ENCODE peak calls at places on chromosomes 5 and 9, in six cellular contexts. W is H9, K is IMR-90, I is neuronal stem cell, V is H1, Z is mesenchymal stem cell. D is an unnamed sample.

GRCh38 chr5:125961150-125961549 is 462.1 kb upstream of the GRAMD2B start:
- DNase-seq in W (no peak), K (no peak), I (no peak), V (no peak), Z (no peak), D (no peak)

GRCh38 chr9:16191691-16192402 is 639.0 kb downstream of the CCDC171 start:
- DNase-seq in W (peak), K (peak), I (peak), V (peak), Z (peak), D (peak)

GRCh38 chr5:113283558-113283957 is 151.2 kb downstream of the TSSK1B start:
- DNase-seq in W (no peak), K (no peak), I (no peak), V (no peak), Z (no peak), D (no peak)

GRCh38 chr9:21750021-21750735 is 52.3 kb upstream of the MTAP start:
- DNase-seq in W (no peak), K (no peak), I (no peak), V (no peak), Z (no peak), D (no peak)

GRCh38 chr9:95284152-95284551 is 33.4 kb downstream of the FANCC start:
- DNase-seq in W (no peak), K (peak), I (no peak), V (no peak), Z (peak), D (no peak)

GRCh38 chr9:3893519-3893918 is 367.7 kb upstream of the RFX3 start:
- DNase-seq in W (no peak), K (no peak), I (no peak), V (no peak), Z (no peak), D (peak)

GRCh38 chr9:93945400-93946337 is 9.5 kb downstream of the BARX1 start:
- DNase-seq in W (no peak), K (no peak), I (no peak), V (no peak), Z (no peak), D (no peak)

GRCh38 chr5:111512026-111512405 is 319 bp downstream of the STARD4 start:
- DNase-seq in W (no peak), K (peak), I (no peak), V (no peak), Z (peak), D (peak)

GRCh38 chr5:52710972-52711596 is 76.6 kb upstream of the ITGA1 start:
- DNase-seq in W (no peak), K (no peak), I (no peak), V (no peak), Z (peak), D (no peak)

GRCh38 chr9:131738838-131739191 is 1.1 kb downstream of the RAPGEF1 start:
- DNase-seq in W (peak), K (no peak), I (no peak), V (peak), Z (no peak), D (peak)

GRCh38 chr9:89613912-89614311 is 9.1 kb downstream of the GADD45G start:
- DNase-seq in W (no peak), K (no peak), I (no peak), V (no peak), Z (no peak), D (no peak)

GRCh38 chr5:10500669-10501068 is 59.0 kb downstream of the ROPN1L start:
- DNase-seq in W (no peak), K (no peak), I (no peak), V (no peak), Z (no peak), D (no peak)

GRCh38 chr5:6686916-6687409 is 26.3 kb upstream of the TENT4A start:
- DNase-seq in W (peak), K (peak), I (peak), V (no peak), Z (peak), D (peak)

GRCh38 chr5:56264417-56265025 is 31.4 kb upstream of the ANKRD55 start:
- DNase-seq in W (peak), K (peak), I (peak), V (peak), Z (peak), D (peak)

GRCh38 chr5:141742866-141743651 is 61.0 kb upstream of the ARAP3 start:
- DNase-seq in W (peak), K (peak), I (peak), V (peak), Z (peak), D (peak)

GRCh38 chr5:123091258-123091987 is 2.4 kb downstream of the PRDM6 start:
- DNase-seq in W (no peak), K (peak), I (no peak), V (no peak), Z (peak), D (peak)

GRCh38 chr5:119315516-119315949 is 40.3 kb upstream of the TNFAIP8 start:
- DNase-seq in W (no peak), K (no peak), I (no peak), V (no peak), Z (no peak), D (peak)

DNA sequence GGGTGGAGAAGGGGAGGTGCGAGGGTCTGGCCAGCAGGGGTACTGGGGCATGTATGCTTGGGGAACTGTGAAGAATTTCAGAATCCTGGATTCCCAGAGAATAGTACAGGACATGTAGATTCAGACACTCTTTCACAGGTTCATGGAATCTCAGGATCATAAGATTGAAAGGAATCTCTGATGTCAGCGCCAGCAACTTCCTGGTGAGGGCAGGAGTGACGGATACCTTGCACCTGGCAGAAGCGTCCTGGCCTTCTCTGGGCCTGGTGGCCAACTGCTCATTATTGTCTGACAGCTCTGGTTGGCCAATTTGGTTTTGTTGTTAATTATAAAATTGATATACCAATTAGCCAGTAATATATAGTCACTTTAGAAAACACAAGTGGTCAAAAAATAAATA is 6.9 kb downstream of the GM2A start:
- DNase-seq in W (no peak), K (no peak), I (no peak), V (no peak), Z (no peak), D (no peak)
- H2AK5ac ChIP-seq in W (no peak), K (no peak), I (no peak), V (no peak), Z (no peak), D (no peak)

GRCh38 chr5:160119142-160119904 is at the start of gene PWWP2A:
- DNase-seq in W (peak), K (peak), I (peak), V (peak), Z (peak), D (peak)

GRCh38 chr5:160119905-160120266 is 636 bp upstream of the PWWP2A start:
- DNase-seq in W (no peak), K (no peak), I (no peak), V (no peak), Z (no peak), D (no peak)

GRCh38 chr5:160116991-160117390 is 2.3 kb downstream of the PWWP2A start:
- DNase-seq in W (no peak), K (no peak), I (no peak), V (no peak), Z (no peak), D (no peak)

DNA sequence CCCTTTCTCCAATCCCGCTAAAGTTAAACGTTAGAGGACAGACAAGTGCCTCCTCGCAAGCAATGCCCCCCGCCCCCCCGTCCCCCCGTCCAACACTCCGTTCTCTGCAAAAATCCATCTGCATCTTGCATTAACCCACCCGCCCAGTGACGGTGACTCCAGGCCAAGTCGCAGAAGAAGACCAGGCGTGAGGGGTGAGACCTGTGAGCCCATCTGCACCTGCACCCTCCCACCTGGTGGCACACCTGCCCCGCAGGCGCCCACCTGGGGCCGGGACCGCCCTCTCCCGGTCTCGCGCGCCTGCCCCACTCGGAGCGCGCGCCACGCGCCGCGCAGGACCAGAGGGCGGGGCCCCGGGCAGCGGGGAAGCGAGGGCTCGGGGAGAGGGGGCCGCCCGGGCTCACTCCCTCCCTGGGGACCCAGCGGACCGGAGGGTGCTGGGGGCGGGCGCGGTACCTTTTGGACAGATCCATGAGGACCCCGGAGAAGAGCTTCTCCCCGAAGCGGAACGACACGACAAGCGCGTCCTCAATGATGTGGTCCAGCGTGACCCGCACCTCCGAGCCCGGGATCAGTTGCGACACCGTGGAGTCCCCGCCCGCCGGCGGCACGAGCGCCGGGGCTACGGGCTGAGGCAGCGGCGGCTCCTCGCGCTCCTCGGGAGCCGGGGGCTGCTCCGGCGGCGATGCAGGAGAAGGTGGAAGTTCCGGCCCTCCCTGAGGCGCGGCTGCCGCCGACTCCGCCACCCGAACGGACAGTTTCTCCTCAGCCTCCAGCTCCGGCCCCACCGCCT is 705 bp downstream of the PWWP2A start:
- DNase-seq in W (peak), K (no peak), I (no peak), V (peak), Z (peak), D (peak)
- H3K18ac ChIP-seq in W (peak), K (peak), I (peak), V (peak), Z (peak), D (peak)

GRCh38 chr5:134583821-134584220 is 48.8 kb downstream of the SAR1B start:
- DNase-seq in W (no peak), K (no peak), I (no peak), V (no peak), Z (no peak), D (no peak)
- H2BK15ac ChIP-seq in W (no peak), K (no peak), I (no peak), V (peak), Z (no peak), D (no peak)

GRCh38 chr9:113502427-113503008 is 39.0 kb downstream of the RGS3 start:
- DNase-seq in W (no peak), K (no peak), I (no peak), V (no peak), Z (no peak), D (no peak)

GRCh38 chr9:113504725-113505590 is 41.4 kb downstream of the RGS3 start:
- DNase-seq in W (no peak), K (no peak), I (no peak), V (no peak), Z (no peak), D (no peak)

GRCh38 chr9:113501821-113502220 is 38.3 kb downstream of the RGS3 start:
- DNase-seq in W (no peak), K (no peak), I (no peak), V (no peak), Z (no peak), D (no peak)

GRCh38 chr9:113503131-113503541 is 39.6 kb downstream of the RGS3 start:
- DNase-seq in W (no peak), K (no peak), I (no peak), V (no peak), Z (no peak), D (no peak)

DNA sequence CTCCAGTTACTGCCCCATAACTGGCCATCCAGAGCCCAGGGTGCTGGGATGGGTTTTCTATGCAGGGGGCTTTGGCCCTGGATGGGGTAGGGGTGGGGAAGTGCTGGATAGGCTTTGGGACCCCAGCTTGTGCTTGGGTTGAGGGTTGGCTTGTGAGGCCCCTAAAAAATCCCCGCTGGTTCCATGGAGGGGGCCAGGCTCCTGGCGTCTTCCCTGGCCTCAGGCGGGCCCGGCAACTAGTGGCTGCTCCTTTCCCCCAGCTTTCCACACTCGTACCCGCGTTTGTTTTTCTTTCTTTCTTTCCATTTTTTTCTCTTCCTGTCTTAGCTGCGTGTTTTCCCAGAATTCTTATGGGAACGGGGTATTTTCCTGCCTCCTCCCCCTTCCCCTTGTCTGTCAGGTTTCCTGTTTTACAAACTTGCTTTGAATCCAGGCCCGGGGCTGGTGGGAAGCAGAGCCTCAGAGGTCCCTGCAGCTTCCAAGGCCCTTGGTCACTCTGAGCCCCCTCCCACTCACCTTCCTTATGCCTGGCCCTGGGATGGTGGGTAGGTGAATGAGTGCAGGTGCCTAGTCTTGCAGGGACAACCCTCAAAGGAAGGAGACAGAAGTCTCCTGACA is 40.2 kb downstream of the RGS3 start:
- DNase-seq in W (no peak), K (peak), I (no peak), V (no peak), Z (no peak), D (peak)
- H2AK5ac ChIP-seq in W (no peak), K (peak), I (no peak), V (peak), Z (no peak), D (no peak)

DNA sequence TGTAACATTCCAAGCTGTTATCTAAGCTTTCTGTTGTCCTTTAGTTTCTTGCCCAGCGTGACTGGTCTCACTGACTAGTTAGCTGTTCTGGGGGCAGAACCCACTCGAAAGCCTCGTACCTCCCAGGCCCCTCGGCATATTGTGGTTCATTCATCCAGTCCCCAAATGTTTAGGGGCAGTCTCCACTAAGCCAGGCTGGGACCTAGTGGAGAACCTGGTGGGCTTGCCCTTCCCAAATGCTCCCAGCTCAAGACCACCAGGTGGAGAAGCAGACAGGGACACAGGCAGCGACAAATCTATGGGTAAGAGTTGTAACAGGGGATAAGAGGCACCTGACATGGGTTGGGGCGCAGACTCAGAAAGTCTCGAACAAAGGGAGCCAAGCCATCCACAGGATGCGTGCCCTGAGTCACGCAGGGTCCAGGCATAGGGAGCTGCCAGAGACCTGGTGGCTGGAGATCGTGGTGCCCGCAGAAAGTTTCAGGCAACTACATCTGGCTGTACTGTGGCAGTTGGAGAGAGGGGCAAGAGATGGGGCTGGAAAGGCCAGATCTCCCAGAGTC is 851 bp upstream of the EEIG1 start:
- DNase-seq in W (no peak), K (no peak), I (no peak), V (no peak), Z (no peak), D (no peak)
- H3K18ac ChIP-seq in W (peak), K (peak), I (peak), V (peak), Z (peak), D (peak)

DNA sequence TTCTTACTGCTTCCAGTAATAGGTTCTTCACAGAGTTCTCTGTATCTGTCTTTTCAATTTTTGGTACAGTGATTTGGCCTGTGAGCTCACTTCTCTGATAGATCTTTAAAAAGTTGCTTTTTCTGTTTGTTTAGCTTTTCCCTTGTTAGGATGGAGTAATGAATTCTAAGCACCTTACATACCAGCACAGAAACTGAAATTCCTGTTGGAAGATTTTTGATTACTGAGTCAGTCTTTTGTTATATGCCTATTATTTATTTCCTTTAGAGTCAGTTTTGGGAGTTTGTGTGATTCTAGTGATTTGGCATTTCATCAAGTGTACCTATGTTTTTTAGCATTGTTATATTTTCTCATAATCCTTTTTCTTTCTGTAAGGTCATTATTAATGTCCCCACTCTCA is 37.6 kb upstream of the IPPK start:
- DNase-seq in W (no peak), K (no peak), I (no peak), V (no peak), Z (no peak), D (no peak)
- H2BK15ac ChIP-seq in W (no peak), K (no peak), I (no peak), V (no peak), Z (no peak), D (no peak)

DNA sequence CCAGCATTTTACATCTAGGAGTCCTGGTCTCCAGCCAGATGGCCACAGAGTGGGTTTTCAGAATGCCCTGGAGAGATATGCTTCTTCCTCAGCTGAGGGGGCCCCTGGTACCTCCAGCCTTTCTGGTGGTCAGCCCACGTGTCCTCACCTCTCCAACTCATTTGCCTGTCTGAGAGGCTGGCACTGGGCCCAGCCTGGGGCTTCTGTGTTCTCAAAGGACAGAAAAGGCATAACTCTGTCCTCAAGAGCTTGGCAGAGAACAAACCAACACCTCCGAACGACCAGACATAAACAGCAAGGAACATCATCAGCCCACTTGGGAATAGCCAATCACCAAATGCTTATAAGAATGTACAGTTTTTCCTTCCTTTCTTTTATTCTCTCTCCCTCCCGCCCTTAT is 17.1 kb downstream of the ENG start:
- DNase-seq in W (no peak), K (no peak), I (no peak), V (no peak), Z (peak), D (no peak)
- H2AK5ac ChIP-seq in W (no peak), K (peak), I (no peak), V (no peak), Z (peak), D (no peak)

D was measured in mesendoderm.